ENCODE peak calls at places on chromosome 17, in eight cellular contexts. H is left cardiac atrium; D is stimulated activated CD4-positive, alpha-beta T cell treated with anti-CD3 and anti-CD28 coated beads, Interleukin-1b, Interleukin-23, amount 100 ng/mL, for 24 hours; W is T-helper 17 cell; M is pulmonary artery endothelial cell; K is activated naive CD8-positive, alpha-beta T cell treated with anti-CD3 and anti-CD28 coated beads for 36 hours; A is epithelial cell of esophagus; U is BE2C. X is an unnamed sample.

GRCh38 chr17:39152134-39152884 is 872 bp upstream of the PLXDC1 start:
- DNase-seq in U (no peak), M (no peak), K (peak; percentile 37), D (no peak), H (no peak), A (peak; percentile 32), W (peak; percentile 20), X (no peak)

GRCh38 chr17:45052052-45052772 is 780 bp upstream of the DCAKD start:
- DNase-seq in K (peak; percentile 31), A (peak; percentile 82), U (peak; percentile 65), D (peak; percentile 15), M (no peak), W (peak; percentile 30), H (peak; percentile 62), X (peak; percentile 44)

GRCh38 chr17:76772842-76773521 is 35.1 kb downstream of the MFSD11 start:
- DNase-seq in M (peak; percentile 57), U (peak; percentile 74), D (peak; percentile 22), H (peak; percentile 55), K (peak; percentile 58), W (peak; percentile 56), A (peak; percentile 89), X (peak; percentile 36)

GRCh38 chr17:37310940-37311339 is 64.8 kb upstream of the C17orf78 start:
- DNase-seq in H (no peak), D (no peak), U (no peak), W (no peak), K (no peak), A (no peak), M (no peak), X (no peak)

GRCh38 chr17:77618731-77619130 is 339.8 kb upstream of the TNRC6C start:
- DNase-seq in W (no peak), M (no peak), H (no peak), U (no peak), D (no peak), K (no peak), A (no peak), X (no peak)

GRCh38 chr17:67212716-67213417 is 32.1 kb downstream of the HELZ start:
- DNase-seq in K (no peak), A (peak; percentile 52), U (no peak), D (no peak), H (no peak), W (no peak), M (no peak), X (no peak)

GRCh38 chr17:14737984-14738651 is 437.2 kb downstream of the HS3ST3B1 start:
- DNase-seq in W (no peak), U (no peak), H (peak; percentile 64), K (no peak), M (no peak), A (peak; percentile 100), D (no peak), X (peak; percentile 87)

GRCh38 chr17:38705803-38706624 is 941 bp downstream of the MLLT6 start:
- DNase-seq in W (no peak), H (peak; percentile 72), M (no peak), K (no peak), D (no peak), A (peak; percentile 29), U (peak; percentile 63), X (peak; percentile 80)

GRCh38 chr17:81386646-81387234 is 8.5 kb upstream of the BAHCC1 start:
- DNase-seq in U (no peak), K (peak; percentile 50), D (no peak), A (no peak), M (no peak), H (peak; percentile 57), W (no peak), X (no peak)

GRCh38 chr17:49022391-49022941 is 25.3 kb downstream of the IGF2BP1 start:
- DNase-seq in D (no peak), H (no peak), U (no peak), M (peak; percentile 60), W (no peak), K (no peak), A (peak; percentile 30), X (peak; percentile 28)

GRCh38 chr17:7083592-7083991 is 3.5 kb upstream of the CLEC10A start:
- DNase-seq in M (no peak), D (no peak), U (no peak), W (no peak), A (peak; percentile 35), H (no peak), K (no peak), X (no peak)

GRCh38 chr17:72587773-72588511 is 467.1 kb downstream of the SOX9 start:
- DNase-seq in K (no peak), M (no peak), D (no peak), U (no peak), A (peak; percentile 83), H (no peak), W (no peak), X (no peak)

GRCh38 chr17:1372618-1373017 is 27.4 kb downstream of the YWHAE start:
- DNase-seq in H (no peak), K (no peak), U (no peak), M (no peak), W (no peak), D (no peak), A (no peak), X (no peak)

GRCh38 chr17:17479209-17479608 is 2.4 kb downstream of the MED9 start:
- DNase-seq in D (no peak), H (no peak), M (no peak), K (no peak), A (peak; percentile 52), U (no peak), W (no peak), X (no peak)

GRCh38 chr17:38611872-38612376 is 6.2 kb upstream of the SRCIN1 start:
- DNase-seq in K (no peak), H (no peak), U (no peak), M (no peak), W (no peak), A (no peak), D (no peak), X (no peak)

GRCh38 chr17:78919816-78920516 is 5.2 kb downstream of the TIMP2 start:
- DNase-seq in A (no peak), W (no peak), K (no peak), H (no peak), U (no peak), M (no peak), D (no peak), X (no peak)

GRCh38 chr17:1197781-1198490 is 18.2 kb upstream of the ABR start:
- DNase-seq in W (peak; percentile 26), H (peak; percentile 66), U (no peak), M (no peak), A (no peak), D (no peak), K (peak; percentile 69), X (no peak)

GRCh38 chr17:83012873-83013778 is 66.3 kb upstream of the METRNL start:
- DNase-seq in M (no peak), U (no peak), W (no peak), H (no peak), A (peak; percentile 8), D (no peak), K (no peak), X (no peak)